ENCODE peak calls at places on chromosomes 6 and 20, in six cellular contexts. One of them, this sample, is unnamed.

GRCh38 chr6:5732496-5732895 is 274.2 kb downstream of the NRN1 start:
- DNase-seq in IMR-90: no peak
- DNase-seq in Peyer's patch: no peak
- DNase-seq in A549: no peak
- DNase-seq in PC-9: no peak
- DNase-seq in fibroblast of lung: no peak
- DNase-seq in this sample: no peak

GRCh38 chr20:24018796-24019195 is 30.2 kb upstream of the GGTLC1 start:
- DNase-seq in Peyer's patch: no peak
- DNase-seq in IMR-90: no peak
- DNase-seq in fibroblast of lung: no peak
- DNase-seq in PC-9: peak
- DNase-seq in A549: no peak
- DNase-seq in this sample: no peak

GRCh38 chr6:134517863-134518262 is 200.0 kb upstream of the SGK1 start:
- DNase-seq in PC-9: no peak
- DNase-seq in A549: no peak
- DNase-seq in IMR-90: no peak
- DNase-seq in fibroblast of lung: no peak
- DNase-seq in Peyer's patch: no peak
- DNase-seq in this sample: no peak

GRCh38 chr6:138101946-138102731 is 5.1 kb downstream of the PERP start:
- DNase-seq in PC-9: peak
- DNase-seq in fibroblast of lung: no peak
- DNase-seq in IMR-90: no peak
- DNase-seq in Peyer's patch: no peak
- DNase-seq in A549: no peak
- DNase-seq in this sample: no peak

GRCh38 chr6:137423444-137424168 is 70.6 kb downstream of the OLIG3 start:
- DNase-seq in Peyer's patch: no peak
- DNase-seq in A549: no peak
- DNase-seq in PC-9: no peak
- DNase-seq in IMR-90: no peak
- DNase-seq in fibroblast of lung: no peak
- DNase-seq in this sample: no peak

GRCh38 chr20:18780731-18781130 is 32.9 kb upstream of the SCP2D1 start:
- DNase-seq in IMR-90: no peak
- DNase-seq in PC-9: no peak
- DNase-seq in Peyer's patch: no peak
- DNase-seq in A549: no peak
- DNase-seq in fibroblast of lung: no peak
- DNase-seq in this sample: no peak

GRCh38 chr20:45861157-45862075 is 4.0 kb downstream of the ZSWIM3 start:
- DNase-seq in IMR-90: no peak
- DNase-seq in fibroblast of lung: no peak
- DNase-seq in PC-9: no peak
- DNase-seq in A549: no peak
- DNase-seq in Peyer's patch: no peak
- DNase-seq in this sample: no peak

GRCh38 chr6:150072201-150072600 is 3.3 kb upstream of the ULBP3 start:
- DNase-seq in A549: peak
- DNase-seq in PC-9: peak
- DNase-seq in Peyer's patch: peak
- DNase-seq in fibroblast of lung: peak
- DNase-seq in IMR-90: peak
- DNase-seq in this sample: peak

GRCh38 chr6:88815491-88815890 is 147.9 kb downstream of the RNGTT start:
- DNase-seq in IMR-90: no peak
- DNase-seq in Peyer's patch: no peak
- DNase-seq in fibroblast of lung: no peak
- DNase-seq in A549: no peak
- DNase-seq in PC-9: no peak
- DNase-seq in this sample: no peak

GRCh38 chr6:98579089-98579488 is 255.3 kb upstream of the POU3F2 start:
- DNase-seq in fibroblast of lung: peak
- DNase-seq in A549: no peak
- DNase-seq in Peyer's patch: no peak
- DNase-seq in PC-9: no peak
- DNase-seq in IMR-90: no peak
- DNase-seq in this sample: no peak

GRCh38 chr20:31547017-31547675 is 32.9 kb downstream of the HM13 start:
- DNase-seq in fibroblast of lung: peak
- DNase-seq in A549: no peak
- DNase-seq in Peyer's patch: peak
- DNase-seq in PC-9: peak
- DNase-seq in IMR-90: peak
- DNase-seq in this sample: peak

GRCh38 chr20:49320460-49320859 is 42.6 kb upstream of the ZNFX1 start:
- DNase-seq in IMR-90: peak
- DNase-seq in A549: peak
- DNase-seq in Peyer's patch: no peak
- DNase-seq in PC-9: peak
- DNase-seq in fibroblast of lung: peak
- DNase-seq in this sample: no peak

GRCh38 chr20:31666258-31667042 is 28.7 kb downstream of the COX4I2 start:
- DNase-seq in IMR-90: no peak
- DNase-seq in A549: no peak
- DNase-seq in fibroblast of lung: no peak
- DNase-seq in Peyer's patch: no peak
- DNase-seq in PC-9: peak
- DNase-seq in this sample: no peak

GRCh38 chr6:31135710-31136109 is 3.2 kb downstream of the PSORS1C2 start:
- DNase-seq in IMR-90: no peak
- DNase-seq in fibroblast of lung: no peak
- DNase-seq in PC-9: no peak
- DNase-seq in A549: no peak
- DNase-seq in Peyer's patch: no peak
- DNase-seq in this sample: no peak

GRCh38 chr20:2955257-2955950 is 82.1 kb downstream of the PTPRA start:
- DNase-seq in A549: no peak
- DNase-seq in IMR-90: no peak
- DNase-seq in fibroblast of lung: no peak
- DNase-seq in Peyer's patch: no peak
- DNase-seq in PC-9: no peak
- DNase-seq in this sample: no peak

GRCh38 chr6:146336200-146336599 is 207.4 kb upstream of the RAB32 start:
- DNase-seq in PC-9: no peak
- DNase-seq in A549: no peak
- DNase-seq in IMR-90: no peak
- DNase-seq in Peyer's patch: no peak
- DNase-seq in fibroblast of lung: peak
- DNase-seq in this sample: no peak

GRCh38 chr6:38214159-38214558 is 394.6 kb downstream of the ZFAND3 start:
- DNase-seq in IMR-90: no peak
- DNase-seq in fibroblast of lung: no peak
- DNase-seq in Peyer's patch: no peak
- DNase-seq in PC-9: no peak
- DNase-seq in A549: no peak
- DNase-seq in this sample: no peak

GRCh38 chr6:38215651-38216319 is 396.3 kb downstream of the ZFAND3 start:
- DNase-seq in fibroblast of lung: no peak
- DNase-seq in Peyer's patch: no peak
- DNase-seq in A549: no peak
- DNase-seq in PC-9: no peak
- DNase-seq in IMR-90: no peak
- DNase-seq in this sample: no peak

GRCh38 chr6:38213275-38213674 is 393.7 kb downstream of the ZFAND3 start:
- DNase-seq in A549: no peak
- DNase-seq in Peyer's patch: no peak
- DNase-seq in fibroblast of lung: no peak
- DNase-seq in IMR-90: no peak
- DNase-seq in PC-9: no peak
- DNase-seq in this sample: no peak

GRCh38 chr6:38216451-38216850 is 396.9 kb downstream of the ZFAND3 start:
- DNase-seq in PC-9: no peak
- DNase-seq in IMR-90: no peak
- DNase-seq in A549: no peak
- DNase-seq in Peyer's patch: no peak
- DNase-seq in fibroblast of lung: no peak
- DNase-seq in this sample: no peak

GRCh38 chr6:38215225-38215624 is 395.7 kb downstream of the ZFAND3 start:
- DNase-seq in PC-9: no peak
- DNase-seq in Peyer's patch: no peak
- DNase-seq in IMR-90: no peak
- DNase-seq in A549: no peak
- DNase-seq in fibroblast of lung: no peak
- DNase-seq in this sample: no peak
- H3K27ac ChIP-seq in PC-9: no peak
- H3K27ac ChIP-seq in Peyer's patch: no peak
- H3K27ac ChIP-seq in IMR-90: no peak
- H3K27ac ChIP-seq in A549: no peak
- H3K27ac ChIP-seq in fibroblast of lung: no peak
- H3K27ac ChIP-seq in this sample: no peak

GRCh38 chr6:16758163-16758975 is 2.9 kb downstream of the ATXN1 start:
- DNase-seq in PC-9: no peak
- DNase-seq in Peyer's patch: no peak
- DNase-seq in fibroblast of lung: peak
- DNase-seq in A549: no peak
- DNase-seq in IMR-90: no peak
- DNase-seq in this sample: no peak
- H3K27ac ChIP-seq in PC-9: no peak
- H3K27ac ChIP-seq in Peyer's patch: no peak
- H3K27ac ChIP-seq in fibroblast of lung: peak
- H3K27ac ChIP-seq in A549: peak
- H3K27ac ChIP-seq in IMR-90: no peak
- H3K27ac ChIP-seq in this sample: no peak

DNA sequence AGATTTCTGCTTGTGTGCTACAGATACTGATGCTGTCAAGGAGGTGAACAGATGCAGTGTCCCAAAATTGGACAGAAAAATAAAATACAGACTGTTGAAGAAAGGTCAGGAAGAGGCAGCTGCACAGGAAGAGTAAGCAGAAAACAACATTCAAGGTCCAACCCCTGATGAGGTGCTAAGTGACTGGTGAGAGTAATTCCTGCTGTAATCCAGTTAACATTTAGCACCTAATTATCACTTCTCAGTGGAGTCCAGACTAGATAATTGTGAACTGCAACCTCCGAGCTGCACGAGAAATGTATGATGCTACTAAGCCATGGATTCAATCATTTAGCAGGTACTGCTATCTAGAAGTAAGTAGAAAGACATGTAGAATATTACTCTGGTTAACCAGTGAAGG is 36.3 kb upstream of the NRSN1 start:
- DNase-seq in fibroblast of lung: no peak
- DNase-seq in IMR-90: no peak
- DNase-seq in A549: no peak
- DNase-seq in Peyer's patch: no peak
- DNase-seq in PC-9: no peak
- DNase-seq in this sample: no peak
- H3K27ac ChIP-seq in fibroblast of lung: no peak
- H3K27ac ChIP-seq in IMR-90: no peak
- H3K27ac ChIP-seq in A549: no peak
- H3K27ac ChIP-seq in Peyer's patch: no peak
- H3K27ac ChIP-seq in PC-9: no peak
- H3K27ac ChIP-seq in this sample: no peak

DNA sequence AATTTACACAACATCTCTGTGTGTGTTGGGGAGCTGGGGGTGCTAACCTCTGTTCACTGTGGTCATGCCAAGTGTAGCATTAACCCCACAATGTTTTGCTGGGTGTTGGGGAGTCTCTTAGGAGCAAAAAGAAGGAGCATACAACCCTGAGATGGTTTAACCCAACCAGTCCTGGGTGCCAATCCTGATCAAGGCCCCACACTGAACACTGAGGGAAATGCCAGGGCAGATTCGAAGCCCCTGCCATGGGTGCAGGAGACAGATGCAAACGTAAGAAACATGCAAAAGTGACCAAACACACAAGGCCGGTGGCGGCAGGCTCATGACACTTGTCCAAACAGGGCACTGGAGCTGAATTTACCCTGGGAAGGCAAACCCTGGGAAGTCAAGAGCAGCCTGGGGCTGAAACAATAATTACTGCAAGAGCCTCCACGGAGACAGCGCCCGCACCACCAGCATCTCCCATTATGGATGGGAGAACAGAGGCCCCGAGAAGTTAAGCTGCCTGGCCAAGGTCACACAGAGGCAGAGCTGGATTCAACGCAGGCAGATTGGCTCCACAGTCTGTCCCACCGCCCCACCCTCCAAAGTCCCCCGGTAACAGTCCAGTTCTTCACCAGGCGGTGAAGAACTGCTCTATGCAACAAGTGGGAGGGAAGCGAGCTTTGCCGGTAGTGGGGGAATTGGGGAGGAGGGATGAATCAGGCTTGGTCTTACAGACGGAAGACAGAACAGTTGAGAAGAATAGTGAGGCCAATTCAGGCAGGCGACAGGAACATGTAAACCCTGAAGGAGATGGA is 8.5 kb downstream of the ACSS1 start:
- DNase-seq in fibroblast of lung: no peak
- DNase-seq in IMR-90: no peak
- DNase-seq in Peyer's patch: peak
- DNase-seq in A549: no peak
- DNase-seq in PC-9: peak
- DNase-seq in this sample: no peak
- H3K27ac ChIP-seq in fibroblast of lung: no peak
- H3K27ac ChIP-seq in IMR-90: no peak
- H3K27ac ChIP-seq in Peyer's patch: no peak
- H3K27ac ChIP-seq in A549: no peak
- H3K27ac ChIP-seq in PC-9: no peak
- H3K27ac ChIP-seq in this sample: no peak

DNA sequence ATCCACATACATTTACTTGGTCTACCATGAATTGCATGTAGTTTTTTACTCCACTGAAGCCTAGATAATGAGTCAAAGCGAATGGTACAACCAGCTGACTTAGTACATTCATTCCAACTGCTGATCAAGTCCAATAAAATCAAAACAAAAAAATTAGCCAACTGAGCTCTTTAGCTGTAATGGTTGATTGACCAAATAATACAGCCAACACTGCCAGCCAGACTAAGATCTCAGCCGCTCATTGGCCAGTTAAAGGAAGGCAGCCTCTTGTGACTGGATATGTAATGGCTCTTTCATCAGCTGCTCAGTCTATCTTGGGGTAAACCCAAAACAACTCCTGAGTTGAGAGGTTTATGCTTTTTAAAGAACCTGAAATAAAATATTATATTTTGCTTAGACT is 204.3 kb upstream of the RSPO3 start:
- DNase-seq in PC-9: no peak
- DNase-seq in Peyer's patch: no peak
- DNase-seq in fibroblast of lung: no peak
- DNase-seq in IMR-90: no peak
- DNase-seq in A549: no peak
- DNase-seq in this sample: no peak
- H3K27ac ChIP-seq in PC-9: no peak
- H3K27ac ChIP-seq in Peyer's patch: no peak
- H3K27ac ChIP-seq in fibroblast of lung: no peak
- H3K27ac ChIP-seq in IMR-90: no peak
- H3K27ac ChIP-seq in A549: no peak
- H3K27ac ChIP-seq in this sample: no peak